ENCODE peak calls at places on chromosomes 11 and 22, in nine cellular contexts. One of them, this sample, is unnamed.

GRCh38 chr11:7548659-7549283 is 35.0 kb downstream of the PPFIBP2 start:
- DNase-seq in cardiac muscle cell: peak
- DNase-seq in Peyer's patch: peak
- DNase-seq in lung: no peak
- DNase-seq in astrocyte of the spinal cord: no peak
- DNase-seq in fibroblast of villous mesenchyme: no peak
- DNase-seq in Calu3: peak
- DNase-seq in CD4-positive, alpha-beta T cell: no peak
- DNase-seq in GM20000: peak
- DNase-seq in this sample: peak

GRCh38 chr11:47373876-47374820 is 4.2 kb downstream of the SPI1 start:
- DNase-seq in Peyer's patch: peak
- DNase-seq in Calu3: peak
- DNase-seq in astrocyte of the spinal cord: peak
- DNase-seq in lung: peak
- DNase-seq in cardiac muscle cell: peak
- DNase-seq in fibroblast of villous mesenchyme: peak
- DNase-seq in CD4-positive, alpha-beta T cell: peak
- DNase-seq in GM20000: peak
- DNase-seq in this sample: peak

GRCh38 chr11:57792060-57792541 is 30.5 kb downstream of the CTNND1 start:
- DNase-seq in cardiac muscle cell: no peak
- DNase-seq in fibroblast of villous mesenchyme: peak
- DNase-seq in astrocyte of the spinal cord: peak
- DNase-seq in lung: peak
- DNase-seq in Peyer's patch: peak
- DNase-seq in CD4-positive, alpha-beta T cell: peak
- DNase-seq in Calu3: no peak
- DNase-seq in GM20000: peak
- DNase-seq in this sample: no peak

GRCh38 chr11:71447791-71448256 is 369 bp downstream of the DHCR7 start:
- DNase-seq in Peyer's patch: peak
- DNase-seq in GM20000: peak
- DNase-seq in Calu3: peak
- DNase-seq in fibroblast of villous mesenchyme: no peak
- DNase-seq in CD4-positive, alpha-beta T cell: peak
- DNase-seq in astrocyte of the spinal cord: peak
- DNase-seq in cardiac muscle cell: peak
- DNase-seq in lung: peak
- DNase-seq in this sample: no peak

GRCh38 chr22:38759005-38759404 is 3.2 kb upstream of the SUN2 start:
- DNase-seq in lung: no peak
- DNase-seq in CD4-positive, alpha-beta T cell: no peak
- DNase-seq in GM20000: no peak
- DNase-seq in Calu3: no peak
- DNase-seq in Peyer's patch: no peak
- DNase-seq in cardiac muscle cell: no peak
- DNase-seq in fibroblast of villous mesenchyme: no peak
- DNase-seq in astrocyte of the spinal cord: no peak
- DNase-seq in this sample: no peak

GRCh38 chr11:46808804-46809431 is 37.2 kb downstream of the CKAP5 start:
- DNase-seq in cardiac muscle cell: no peak
- DNase-seq in astrocyte of the spinal cord: peak
- DNase-seq in Calu3: no peak
- DNase-seq in GM20000: no peak
- DNase-seq in CD4-positive, alpha-beta T cell: no peak
- DNase-seq in fibroblast of villous mesenchyme: peak
- DNase-seq in lung: no peak
- DNase-seq in Peyer's patch: no peak
- DNase-seq in this sample: no peak

GRCh38 chr22:29306830-29307657 is 594 bp downstream of the GAS2L1 start:
- DNase-seq in lung: peak
- DNase-seq in Peyer's patch: peak
- DNase-seq in GM20000: peak
- DNase-seq in fibroblast of villous mesenchyme: peak
- DNase-seq in CD4-positive, alpha-beta T cell: no peak
- DNase-seq in Calu3: peak
- DNase-seq in cardiac muscle cell: peak
- DNase-seq in astrocyte of the spinal cord: peak
- DNase-seq in this sample: peak

GRCh38 chr22:27348634-27349033 is 452.9 kb downstream of the MN1 start:
- DNase-seq in cardiac muscle cell: no peak
- DNase-seq in fibroblast of villous mesenchyme: peak
- DNase-seq in GM20000: no peak
- DNase-seq in Calu3: no peak
- DNase-seq in CD4-positive, alpha-beta T cell: no peak
- DNase-seq in lung: no peak
- DNase-seq in astrocyte of the spinal cord: no peak
- DNase-seq in Peyer's patch: no peak
- DNase-seq in this sample: no peak

GRCh38 chr11:74138572-74138971 is 32.2 kb downstream of the C2CD3 start:
- DNase-seq in GM20000: no peak
- DNase-seq in astrocyte of the spinal cord: peak
- DNase-seq in Calu3: peak
- DNase-seq in cardiac muscle cell: peak
- DNase-seq in Peyer's patch: no peak
- DNase-seq in fibroblast of villous mesenchyme: peak
- DNase-seq in lung: peak
- DNase-seq in CD4-positive, alpha-beta T cell: no peak
- DNase-seq in this sample: no peak

GRCh38 chr22:38754247-38755154 is 1.3 kb downstream of the SUN2 start:
- DNase-seq in CD4-positive, alpha-beta T cell: no peak
- DNase-seq in Peyer's patch: peak
- DNase-seq in Calu3: peak
- DNase-seq in lung: peak
- DNase-seq in astrocyte of the spinal cord: peak
- DNase-seq in GM20000: peak
- DNase-seq in cardiac muscle cell: peak
- DNase-seq in fibroblast of villous mesenchyme: peak
- DNase-seq in this sample: no peak

GRCh38 chr11:134046681-134047449 is 22.0 kb upstream of the JAM3 start:
- DNase-seq in GM20000: no peak
- DNase-seq in Calu3: no peak
- DNase-seq in Peyer's patch: no peak
- DNase-seq in cardiac muscle cell: no peak
- DNase-seq in CD4-positive, alpha-beta T cell: no peak
- DNase-seq in lung: no peak
- DNase-seq in fibroblast of villous mesenchyme: no peak
- DNase-seq in astrocyte of the spinal cord: no peak
- DNase-seq in this sample: no peak

GRCh38 chr11:132838621-132839020 is 693.7 kb downstream of the OPCML start:
- DNase-seq in CD4-positive, alpha-beta T cell: no peak
- DNase-seq in Calu3: no peak
- DNase-seq in cardiac muscle cell: no peak
- DNase-seq in fibroblast of villous mesenchyme: no peak
- DNase-seq in GM20000: no peak
- DNase-seq in astrocyte of the spinal cord: peak
- DNase-seq in lung: no peak
- DNase-seq in Peyer's patch: no peak
- DNase-seq in this sample: no peak

DNA sequence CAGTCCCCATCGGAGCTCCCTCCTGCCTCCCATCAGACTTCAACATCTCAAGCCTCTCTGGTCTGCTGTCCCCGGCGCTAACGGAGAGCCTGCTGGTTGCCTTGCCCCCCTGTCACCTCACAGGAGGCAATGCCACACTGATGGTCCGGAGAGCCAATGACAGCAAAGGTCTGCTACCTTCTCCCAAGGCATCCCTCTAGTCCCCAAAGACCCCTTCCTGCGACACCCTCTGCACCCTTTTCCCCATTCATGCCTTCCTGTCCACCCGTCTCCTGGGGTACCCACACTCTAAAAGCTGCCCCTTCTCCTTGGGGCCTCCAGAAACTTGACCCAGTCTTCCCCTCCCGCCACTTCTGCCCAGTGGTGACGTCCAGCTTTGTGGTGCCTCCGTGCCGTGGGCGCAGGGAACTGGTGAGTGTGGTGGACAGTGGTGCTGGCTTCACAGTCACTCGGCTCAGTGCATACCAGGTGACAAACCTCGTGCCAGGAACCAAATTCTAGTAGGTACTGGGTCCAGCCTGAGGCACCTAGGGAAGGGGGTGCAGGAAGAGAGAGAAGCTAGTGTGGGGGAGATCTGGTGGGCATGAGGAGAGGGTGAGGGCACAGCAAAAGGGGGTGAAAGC is 860 bp downstream of the UPK2 start:
- DNase-seq in lung: no peak
- DNase-seq in Peyer's patch: no peak
- DNase-seq in CD4-positive, alpha-beta T cell: no peak
- DNase-seq in astrocyte of the spinal cord: no peak
- DNase-seq in Calu3: no peak
- DNase-seq in cardiac muscle cell: no peak
- DNase-seq in GM20000: no peak
- DNase-seq in fibroblast of villous mesenchyme: no peak
- DNase-seq in this sample: no peak
- TF ChIP-seq CTCF in lung: no peak
- TF ChIP-seq CTCF in Peyer's patch: no peak
- TF ChIP-seq CTCF in CD4-positive, alpha-beta T cell: peak
- TF ChIP-seq CTCF in astrocyte of the spinal cord: no peak
- TF ChIP-seq CTCF in Calu3: no peak
- TF ChIP-seq CTCF in cardiac muscle cell: no peak
- TF ChIP-seq CTCF in GM20000: no peak
- TF ChIP-seq CTCF in fibroblast of villous mesenchyme: no peak
- TF ChIP-seq CTCF in this sample: peak

DNA sequence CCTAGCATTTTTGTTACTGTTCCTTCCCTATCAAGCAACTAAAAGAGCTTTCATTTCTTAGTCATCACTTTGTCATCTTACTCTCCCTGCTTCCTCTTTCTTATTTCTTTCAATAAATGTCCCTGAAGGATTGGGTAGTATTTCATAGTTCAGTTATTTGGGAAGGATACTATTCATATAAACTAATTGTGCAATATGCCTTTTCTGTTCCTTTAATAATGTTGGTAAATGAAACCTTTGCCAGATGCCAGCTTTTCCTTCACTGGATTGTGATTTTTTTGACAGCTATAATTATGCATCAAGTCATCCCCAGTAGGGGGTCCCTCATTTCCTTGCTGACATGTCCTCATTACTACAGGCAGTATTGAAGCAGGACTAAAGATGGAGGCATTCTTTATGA is 101.7 kb downstream of the ATM start:
- DNase-seq in GM20000: no peak
- DNase-seq in cardiac muscle cell: no peak
- DNase-seq in Calu3: no peak
- DNase-seq in Peyer's patch: no peak
- DNase-seq in fibroblast of villous mesenchyme: peak
- DNase-seq in CD4-positive, alpha-beta T cell: no peak
- DNase-seq in astrocyte of the spinal cord: peak
- DNase-seq in lung: no peak
- DNase-seq in this sample: no peak
- TF ChIP-seq CTCF in GM20000: no peak
- TF ChIP-seq CTCF in cardiac muscle cell: no peak
- TF ChIP-seq CTCF in Calu3: no peak
- TF ChIP-seq CTCF in Peyer's patch: no peak
- TF ChIP-seq CTCF in fibroblast of villous mesenchyme: no peak
- TF ChIP-seq CTCF in CD4-positive, alpha-beta T cell: no peak
- TF ChIP-seq CTCF in astrocyte of the spinal cord: no peak
- TF ChIP-seq CTCF in lung: no peak
- TF ChIP-seq CTCF in this sample: no peak

GRCh38 chr11:126115820-126116319 is 53.2 kb upstream of the CDON start:
- DNase-seq in CD4-positive, alpha-beta T cell: no peak
- DNase-seq in cardiac muscle cell: no peak
- DNase-seq in Calu3: peak
- DNase-seq in Peyer's patch: peak
- DNase-seq in astrocyte of the spinal cord: peak
- DNase-seq in fibroblast of villous mesenchyme: peak
- DNase-seq in lung: peak
- DNase-seq in GM20000: no peak
- DNase-seq in this sample: peak
- TF ChIP-seq CTCF in CD4-positive, alpha-beta T cell: no peak
- TF ChIP-seq CTCF in cardiac muscle cell: peak
- TF ChIP-seq CTCF in Calu3: no peak
- TF ChIP-seq CTCF in Peyer's patch: peak
- TF ChIP-seq CTCF in astrocyte of the spinal cord: peak
- TF ChIP-seq CTCF in fibroblast of villous mesenchyme: peak
- TF ChIP-seq CTCF in lung: no peak
- TF ChIP-seq CTCF in GM20000: no peak
- TF ChIP-seq CTCF in this sample: peak

GRCh38 chr22:37570661-37570976 is 9.3 kb downstream of the LGALS2 start:
- DNase-seq in lung: no peak
- DNase-seq in Peyer's patch: no peak
- DNase-seq in GM20000: no peak
- DNase-seq in astrocyte of the spinal cord: no peak
- DNase-seq in fibroblast of villous mesenchyme: no peak
- DNase-seq in cardiac muscle cell: no peak
- DNase-seq in Calu3: no peak
- DNase-seq in CD4-positive, alpha-beta T cell: no peak
- DNase-seq in this sample: no peak

GRCh38 chr22:37569921-37570660 is 9.8 kb downstream of the LGALS2 start:
- DNase-seq in fibroblast of villous mesenchyme: no peak
- DNase-seq in cardiac muscle cell: no peak
- DNase-seq in Peyer's patch: peak
- DNase-seq in GM20000: no peak
- DNase-seq in lung: no peak
- DNase-seq in astrocyte of the spinal cord: no peak
- DNase-seq in CD4-positive, alpha-beta T cell: no peak
- DNase-seq in Calu3: peak
- DNase-seq in this sample: no peak

GRCh38 chr22:37571992-37572373 is 7.9 kb downstream of the LGALS2 start:
- DNase-seq in astrocyte of the spinal cord: no peak
- DNase-seq in Calu3: no peak
- DNase-seq in CD4-positive, alpha-beta T cell: no peak
- DNase-seq in cardiac muscle cell: no peak
- DNase-seq in lung: no peak
- DNase-seq in GM20000: no peak
- DNase-seq in Peyer's patch: no peak
- DNase-seq in fibroblast of villous mesenchyme: no peak
- DNase-seq in this sample: no peak

GRCh38 chr22:37569009-37569920 is 9.0 kb downstream of the CDC42EP1 start:
- DNase-seq in CD4-positive, alpha-beta T cell: no peak
- DNase-seq in cardiac muscle cell: no peak
- DNase-seq in fibroblast of villous mesenchyme: no peak
- DNase-seq in lung: peak
- DNase-seq in GM20000: no peak
- DNase-seq in Calu3: peak
- DNase-seq in Peyer's patch: peak
- DNase-seq in astrocyte of the spinal cord: no peak
- DNase-seq in this sample: peak

DNA sequence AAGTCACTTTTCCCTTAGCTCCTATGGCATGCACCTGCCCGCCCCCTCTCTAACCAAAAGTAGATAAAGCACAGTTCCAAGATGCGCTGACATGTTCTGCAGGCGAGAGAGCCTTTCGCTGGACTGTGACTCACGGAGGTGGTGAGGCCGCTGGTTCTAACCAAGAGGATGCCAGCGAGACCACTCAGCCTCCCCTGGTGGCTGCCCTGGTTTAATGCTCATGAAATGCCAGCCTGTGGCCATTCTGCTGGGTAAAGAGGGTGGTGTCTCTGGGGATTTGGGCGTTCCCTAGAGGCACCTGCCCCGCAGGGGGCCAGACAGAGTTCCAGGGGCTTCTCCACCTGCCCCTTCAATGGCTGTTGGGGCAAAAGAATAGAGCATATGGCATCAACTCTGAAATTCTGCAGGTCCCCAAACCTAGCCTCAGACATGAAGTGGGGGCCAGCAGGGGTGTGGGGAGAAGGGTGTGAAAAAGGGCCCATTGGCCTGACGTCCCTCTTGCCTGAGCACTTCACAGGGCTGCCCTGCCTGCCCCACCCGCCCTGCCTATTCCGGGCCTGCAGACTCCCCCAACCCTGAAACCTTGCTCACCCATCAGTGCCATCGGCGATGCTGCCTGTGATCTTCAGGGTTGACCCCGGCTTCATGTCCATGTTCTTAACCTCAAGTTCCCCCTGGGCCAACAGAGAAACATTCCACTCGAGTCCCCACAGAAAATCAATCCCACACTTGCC is 8.5 kb downstream of the LGALS2 start:
- DNase-seq in cardiac muscle cell: no peak
- DNase-seq in lung: no peak
- DNase-seq in CD4-positive, alpha-beta T cell: no peak
- DNase-seq in GM20000: no peak
- DNase-seq in Calu3: peak
- DNase-seq in fibroblast of villous mesenchyme: no peak
- DNase-seq in astrocyte of the spinal cord: peak
- DNase-seq in Peyer's patch: no peak
- DNase-seq in this sample: no peak
- TF ChIP-seq CTCF in cardiac muscle cell: peak
- TF ChIP-seq CTCF in lung: no peak
- TF ChIP-seq CTCF in CD4-positive, alpha-beta T cell: no peak
- TF ChIP-seq CTCF in GM20000: no peak
- TF ChIP-seq CTCF in Calu3: peak
- TF ChIP-seq CTCF in fibroblast of villous mesenchyme: no peak
- TF ChIP-seq CTCF in astrocyte of the spinal cord: peak
- TF ChIP-seq CTCF in Peyer's patch: no peak
- TF ChIP-seq CTCF in this sample: no peak

This sample was measured in progenitor cell of endocrine pancreas.